ENCODE peak calls at places on chromosomes 5 and 9, in four cellular contexts. F, Z, B and W are unnamed samples.

GRCh38 chr9:36632892-36633291 is 60.2 kb downstream of the MELK start:
- DNase-seq in Z (no peak), B (peak; percentile 15), F (no peak), W (no peak)

GRCh38 chr5:79774855-79775237 is 85.2 kb downstream of the CMYA5 start:
- DNase-seq in B (no peak), Z (no peak), F (no peak), W (no peak)

GRCh38 chr5:179111267-179112207 is 51.4 kb downstream of the ZNF354C start:
- DNase-seq in F (peak; percentile 29), B (no peak), Z (no peak), W (no peak)

GRCh38 chr5:57503433-57503832 is 20.8 kb upstream of the ACTBL2 start:
- DNase-seq in Z (no peak), B (no peak), F (no peak), W (no peak)

GRCh38 chr5:67161767-67162166 is 34.8 kb downstream of the CD180 start:
- DNase-seq in Z (no peak), F (no peak), B (no peak), W (no peak)

GRCh38 chr5:177540438-177540837 is 13.9 kb downstream of the FAM193B start:
- DNase-seq in F (no peak), Z (no peak), B (no peak), W (peak; percentile 62)

GRCh38 chr9:113621309-113621791 is 157.8 kb downstream of the RGS3 start:
- DNase-seq in B (no peak), Z (no peak), F (peak; percentile 73), W (no peak)

GRCh38 chr5:76439201-76439600 is 36.1 kb downstream of the IQGAP2 start:
- DNase-seq in Z (no peak), B (no peak), F (no peak), W (no peak)

GRCh38 chr9:38182321-38182720 is 113.3 kb upstream of the SHB start:
- DNase-seq in B (no peak), F (no peak), Z (no peak), W (peak; percentile 7)

GRCh38 chr5:144209421-144209820 is 38.7 kb downstream of the KCTD16 start:
- DNase-seq in F (no peak), Z (no peak), B (no peak), W (no peak)

GRCh38 chr9:21070171-21070571 is 7.6 kb downstream of the IFNB1 start:
- DNase-seq in Z (no peak), F (no peak), B (no peak), W (peak; percentile 21)

GRCh38 chr9:136791466-136792276 is 527 bp downstream of the TMEM141 start:
- DNase-seq in B (peak; percentile 47), Z (peak; percentile 79), F (peak; percentile 93), W (peak; percentile 71)

GRCh38 chr9:106532616-106533015 is 330.4 kb upstream of the ZNF462 start:
- DNase-seq in Z (no peak), B (no peak), F (no peak), W (no peak)

DNA sequence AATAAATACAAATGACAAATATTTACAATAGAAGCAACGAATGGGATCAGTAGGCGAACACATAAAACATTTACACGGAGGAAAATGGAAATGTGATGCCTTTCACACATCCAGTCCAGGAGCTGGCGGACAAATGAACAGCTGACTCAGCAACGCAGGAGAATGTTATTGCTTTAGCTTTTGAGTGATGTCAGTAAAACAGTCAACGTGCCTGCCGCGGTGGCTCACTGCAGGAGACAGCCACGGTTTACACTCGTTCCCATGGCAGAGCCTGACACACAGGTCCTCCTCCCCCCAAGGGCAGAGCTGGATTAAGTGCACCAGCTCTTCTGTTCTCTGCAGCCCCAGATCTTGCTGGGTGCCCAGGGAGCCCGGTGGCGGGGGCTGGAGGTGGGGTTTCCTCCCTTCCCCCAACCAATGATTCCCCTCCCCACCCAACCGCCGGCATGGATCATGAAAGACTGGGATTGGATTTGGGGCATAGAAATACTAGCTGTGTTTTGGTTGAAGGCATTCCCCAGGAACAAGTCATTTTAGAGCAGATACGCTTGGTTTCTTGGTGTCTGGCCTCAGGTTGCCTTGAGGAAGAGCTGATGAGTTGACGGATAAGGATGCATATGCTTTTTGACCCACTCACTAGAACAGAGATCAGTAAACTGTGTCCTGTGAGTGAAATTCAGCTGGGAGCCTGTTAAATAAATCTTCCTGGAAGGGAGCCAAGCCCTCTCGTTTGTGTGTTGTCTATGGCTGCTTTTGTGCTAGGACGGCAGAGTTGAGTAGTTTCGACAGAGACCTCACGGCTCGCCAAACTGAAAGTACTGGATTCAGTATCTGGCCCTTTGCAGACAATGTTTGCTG is 12.5 kb downstream of the STC2 start:
- DNase-seq in F (peak; percentile 46), Z (peak; percentile 87), B (no peak), W (no peak)
- TF ChIP-seq POLR2AphosphoS5 in F (no peak), Z (peak; percentile 18), B (peak; percentile 64), W (no peak)

GRCh38 chr5:171598279-171599152 is 179.1 kb downstream of the FGF18 start:
- DNase-seq in F (no peak), Z (no peak), B (no peak), W (peak; percentile 10)
- TF ChIP-seq POLR2AphosphoS5 in F (no peak), Z (no peak), B (no peak), W (no peak)

GRCh38 chr5:147534172-147534951 is 24.5 kb upstream of the DPYSL3 start:
- DNase-seq in Z (no peak), B (no peak), F (no peak), W (no peak)
- TF ChIP-seq POLR2AphosphoS5 in Z (no peak), B (no peak), F (no peak), W (no peak)

GRCh38 chr9:107586493-107586892 is 96.9 kb upstream of the KLF4 start:
- DNase-seq in B (no peak), F (no peak), Z (no peak), W (no peak)

GRCh38 chr9:107588393-107588792 is 98.8 kb upstream of the KLF4 start:
- DNase-seq in B (no peak), F (no peak), Z (no peak), W (no peak)

GRCh38 chr9:107585465-107585864 is 95.9 kb upstream of the KLF4 start:
- DNase-seq in B (no peak), Z (no peak), F (no peak), W (no peak)

GRCh38 chr9:107584944-107585343 is 95.4 kb upstream of the KLF4 start:
- DNase-seq in Z (no peak), B (no peak), F (no peak), W (no peak)

GRCh38 chr9:107587175-107587963 is 97.8 kb upstream of the KLF4 start:
- DNase-seq in Z (no peak), F (peak; percentile 88), B (no peak), W (peak; percentile 58)
- TF ChIP-seq POLR2AphosphoS5 in Z (no peak), F (peak; percentile 89), B (no peak), W (no peak)